ENCODE peak calls at places on chromosome 1, in eight cellular contexts. B is kidney glomerular epithelial cell; D is iPS-NIHi11; S is hepatic stellate cell; T is CD8-positive, alpha-beta T cell; W is lower leg skin; O is activated T-cell treated with anti-CD3 and anti-CD28 coated beads, Interleukin-2, amount 50 U/mL, for 24 hours; H is astrocyte of the cerebellum. Y is an unnamed sample.

GRCh38 chr1:174174461-174175329 is 15.4 kb downstream of the RABGAP1L start:
- DNase-seq in B (no peak), D (no peak), S (no peak), T (no peak), W (no peak), O (no peak), H (no peak), Y (no peak)

GRCh38 chr1:24620678-24621077 is 22.4 kb upstream of the SRRM1 start:
- DNase-seq in B (no peak), D (no peak), S (no peak), T (no peak), W (no peak), O (no peak), H (no peak), Y (no peak)

GRCh38 chr1:63148825-63149645 is 173.3 kb upstream of the FOXD3 start:
- DNase-seq in B (peak; percentile 54), D (peak; percentile 62), S (peak; percentile 12), T (no peak), W (no peak), O (no peak), H (no peak), Y (peak; percentile 31)

GRCh38 chr1:185155600-185156320 is 993 bp downstream of the TRMT1L start:
- DNase-seq in B (peak; percentile 76), D (no peak), S (peak; percentile 17), T (no peak), W (no peak), O (no peak), H (no peak), Y (no peak)

GRCh38 chr1:182752077-182752826 is 37.3 kb upstream of the NPL start:
- DNase-seq in B (no peak), D (peak; percentile 33), S (no peak), T (no peak), W (no peak), O (no peak), H (peak; percentile 51), Y (no peak)

GRCh38 chr1:170853867-170854266 is 81.5 kb upstream of the MROH9 start:
- DNase-seq in B (no peak), D (no peak), S (no peak), T (no peak), W (no peak), O (no peak), H (no peak), Y (no peak)

GRCh38 chr1:41327383-41327999 is 33.7 kb upstream of the FOXO6 start:
- DNase-seq in B (no peak), D (no peak), S (no peak), T (no peak), W (no peak), O (no peak), H (no peak), Y (no peak)

GRCh38 chr1:32695098-32695904 is 7.3 kb downstream of the SYNC start:
- DNase-seq in B (no peak), D (no peak), S (peak; percentile 49), T (no peak), W (peak; percentile 72), O (no peak), H (peak; percentile 71), Y (no peak)

GRCh38 chr1:176785046-176785445 is 322.1 kb downstream of the PAPPA2 start:
- DNase-seq in B (no peak), D (no peak), S (no peak), T (no peak), W (no peak), O (no peak), H (no peak), Y (no peak)

GRCh38 chr1:155698382-155699038 is 9.6 kb downstream of the DAP3 start:
- DNase-seq in B (peak; percentile 27), D (no peak), S (no peak), T (no peak), W (no peak), O (no peak), H (peak; percentile 28), Y (no peak)

GRCh38 chr1:59025898-59026426 is 242.1 kb upstream of the JUN start:
- DNase-seq in B (peak; percentile 31), D (no peak), S (no peak), T (no peak), W (no peak), O (no peak), H (peak; percentile 82), Y (peak; percentile 67)

GRCh38 chr1:20787100-20787774 is at the start of gene HP1BP3:
- DNase-seq in B (peak; percentile 57), D (peak; percentile 82), S (peak; percentile 80), T (peak; percentile 85), W (peak; percentile 39), O (peak; percentile 92), H (peak; percentile 44), Y (peak; percentile 8)

GRCh38 chr1:248863011-248863881 is 4.4 kb upstream of the ZNF692 start:
- DNase-seq in B (peak; percentile 31), D (peak; percentile 70), S (peak; percentile 78), T (peak; percentile 85), W (peak; percentile 81), O (peak; percentile 87), H (no peak), Y (peak; percentile 41)

GRCh38 chr1:214108097-214108446 is 120.3 kb downstream of the PROX1 start:
- DNase-seq in B (no peak), D (no peak), S (no peak), T (no peak), W (no peak), O (no peak), H (no peak), Y (no peak)

GRCh38 chr1:40477680-40478057 is 579 bp downstream of the ZFP69 start:
- DNase-seq in B (no peak), D (no peak), S (peak; percentile 14), T (peak; percentile 9), W (no peak), O (no peak), H (no peak), Y (peak; percentile 88)

GRCh38 chr1:198672124-198672523 is 33.3 kb downstream of the PTPRC start:
- DNase-seq in B (no peak), D (no peak), S (peak; percentile 43), T (no peak), W (no peak), O (no peak), H (no peak), Y (no peak)

GRCh38 chr1:59020151-59020997 is 236.5 kb upstream of the JUN start:
- DNase-seq in B (peak; percentile 64), D (no peak), S (peak; percentile 66), T (peak; percentile 34), W (peak; percentile 53), O (peak; percentile 56), H (peak; percentile 59), Y (peak; percentile 55)

GRCh38 chr1:225881081-225882007 is 836 bp downstream of the TMEM63A start:
- DNase-seq in B (no peak), D (peak; percentile 57), S (peak; percentile 76), T (peak; percentile 53), W (peak; percentile 49), O (peak; percentile 60), H (no peak), Y (peak; percentile 21)

GRCh38 chr1:32470431-32470830 is 5.6 kb downstream of the ZBTB8B start:
- DNase-seq in B (no peak), D (no peak), S (no peak), T (no peak), W (no peak), O (no peak), H (no peak), Y (no peak)

Y was measured in NCI-H2029 treated with DMSO at 0.1 percent for 48 hours.